ENCODE peak calls at places on chromosomes 13 and 19, in five cellular contexts. F, B, N, M and O are unnamed samples.

GRCh38 chr13:74103970-74104555 is 30.1 kb downstream of the KLF12 start:
- DNase-seq in M (no peak), F (no peak), N (no peak), B (no peak), O (no peak)

GRCh38 chr13:49681837-49682236 is 9.4 kb downstream of the EBPL start:
- DNase-seq in N (no peak), F (no peak), B (no peak), M (no peak), O (no peak)

GRCh38 chr13:44155422-44156293 is 218.0 kb upstream of the SERP2 start:
- DNase-seq in B (no peak), N (no peak), F (no peak), M (no peak), O (peak)

GRCh38 chr13:98173431-98173921 is 3.6 kb downstream of the RNF113B start:
- DNase-seq in F (peak), N (no peak), M (no peak), B (no peak), O (no peak)

GRCh38 chr19:44782729-44783128 is 5.0 kb downstream of the CBLC start:
- DNase-seq in B (no peak), N (no peak), M (no peak), F (peak), O (no peak)

GRCh38 chr13:79477968-79478367 is 3.0 kb upstream of the NDFIP2 start:
- DNase-seq in M (no peak), N (no peak), F (no peak), B (no peak), O (no peak)

GRCh38 chr13:89900104-89900760 is 1447.3 kb upstream of the MIR17HG start:
- DNase-seq in N (no peak), M (no peak), F (no peak), B (no peak), O (no peak)

GRCh38 chr13:93953856-93954255 is 525.6 kb downstream of the DCT start:
- DNase-seq in B (no peak), M (no peak), F (no peak), N (no peak), O (no peak)

GRCh38 chr13:27053235-27053884 is 118.3 kb downstream of the USP12 start:
- DNase-seq in B (no peak), M (no peak), F (no peak), N (no peak), O (no peak)

GRCh38 chr13:108855737-108856387 is 226.5 kb downstream of the MYO16 start:
- DNase-seq in M (no peak), N (no peak), F (no peak), B (no peak), O (no peak)

GRCh38 chr19:480016-480855 is 16.1 kb upstream of the MADCAM1 start:
- DNase-seq in F (peak), N (no peak), M (peak), B (peak), O (no peak)

GRCh38 chr19:18883530-18884304 is 12.2 kb downstream of the CERS1 start:
- DNase-seq in M (no peak), F (no peak), N (no peak), B (no peak), O (no peak)

GRCh38 chr13:25678398-25678797 is 306.6 kb downstream of the ATP8A2 start:
- DNase-seq in B (no peak), M (no peak), N (no peak), F (no peak), O (no peak)

GRCh38 chr13:109868583-109869311 is 82.4 kb upstream of the IRS2 start:
- DNase-seq in M (no peak), N (no peak), B (no peak), F (peak), O (no peak)

GRCh38 chr19:35715981-35716734 is 1.6 kb upstream of the KMT2B start:
- DNase-seq in B (no peak), N (no peak), M (peak), F (peak), O (peak)

GRCh38 chr19:43639507-43640423 is at the start of gene CADM4:
- DNase-seq in N (no peak), B (peak), F (no peak), M (peak), O (peak)

GRCh38 chr19:21256722-21257121 is 72.5 kb downstream of the ZNF708 start:
- DNase-seq in N (peak), F (peak), M (no peak), B (no peak), O (no peak)

GRCh38 chr19:42466521-42467436 is 24.0 kb upstream of the CXCL17 start:
- DNase-seq in F (no peak), B (no peak), N (peak), M (no peak), O (no peak)

GRCh38 chr13:95301135-95301946 is at the start of gene ABCC4:
- DNase-seq in N (peak), F (peak), B (peak), M (peak), O (no peak)

GRCh38 chr19:33168528-33168927 is 25.6 kb upstream of the LRP3 start:
- DNase-seq in F (no peak), N (no peak), B (no peak), M (no peak), O (no peak)

GRCh38 chr13:72458701-72459100 is 268.7 kb downstream of the MZT1 start:
- DNase-seq in N (no peak), F (no peak), M (no peak), B (no peak), O (no peak)

GRCh38 chr19:39246951-39247669 is 1.5 kb downstream of the IFNL4 start:
- DNase-seq in M (peak), F (no peak), B (no peak), N (no peak), O (no peak)

GRCh38 chr19:8304841-8305621 is 3.1 kb downstream of the CD320 start:
- DNase-seq in N (peak), M (no peak), B (no peak), F (no peak), O (no peak)

GRCh38 chr13:51666839-51667238 is 82.6 kb downstream of the WDFY2 start:
- DNase-seq in F (no peak), N (no peak), M (no peak), B (no peak), O (no peak)

GRCh38 chr13:44151474-44151873 is 222.2 kb upstream of the SERP2 start:
- DNase-seq in B (no peak), M (no peak), N (no peak), F (no peak), O (no peak)

GRCh38 chr13:107554355-107554905 is 660.9 kb downstream of the LIG4 start:
- DNase-seq in N (no peak), F (no peak), B (no peak), M (no peak), O (no peak)

GRCh38 chr13:94121686-94122085 is 357.8 kb downstream of the DCT start:
- DNase-seq in B (no peak), F (no peak), N (no peak), M (peak), O (no peak)

GRCh38 chr13:26961890-26962615 is 201.5 kb upstream of the GPR12 start:
- DNase-seq in B (no peak), F (no peak), M (no peak), N (no peak), O (no peak)

GRCh38 chr19:2732157-2732725 is 7.6 kb downstream of the SLC39A3 start:
- DNase-seq in B (no peak), F (no peak), M (no peak), N (no peak), O (no peak)

GRCh38 chr19:15779756-15780476 is 7.5 kb upstream of the OR10H5 start:
- DNase-seq in B (no peak), N (no peak), F (peak), M (peak), O (peak)

GRCh38 chr19:15254547-15254946 is 22.3 kb upstream of the EPHX3 start:
- DNase-seq in F (no peak), N (no peak), M (no peak), B (no peak), O (no peak)

GRCh38 chr19:7833225-7834156 is 3.5 kb downstream of the EVI5L start:
- DNase-seq in N (no peak), M (no peak), B (no peak), F (peak), O (peak)

GRCh38 chr19:16367269-16367683 is 42.6 kb downstream of the KLF2 start:
- DNase-seq in N (peak), F (no peak), M (no peak), B (peak), O (no peak)

GRCh38 chr19:47229674-47230121 is 1.3 kb downstream of the BBC3 start:
- DNase-seq in M (no peak), B (no peak), N (peak), F (peak), O (peak)

GRCh38 chr19:46731007-46731501 is 14.1 kb upstream of the PRKD2 start:
- DNase-seq in F (peak), N (no peak), B (no peak), M (no peak), O (no peak)

GRCh38 chr13:35557475-35557874 is 81.0 kb upstream of the MAB21L1 start:
- DNase-seq in N (no peak), B (no peak), M (no peak), F (no peak), O (no peak)

DNA sequence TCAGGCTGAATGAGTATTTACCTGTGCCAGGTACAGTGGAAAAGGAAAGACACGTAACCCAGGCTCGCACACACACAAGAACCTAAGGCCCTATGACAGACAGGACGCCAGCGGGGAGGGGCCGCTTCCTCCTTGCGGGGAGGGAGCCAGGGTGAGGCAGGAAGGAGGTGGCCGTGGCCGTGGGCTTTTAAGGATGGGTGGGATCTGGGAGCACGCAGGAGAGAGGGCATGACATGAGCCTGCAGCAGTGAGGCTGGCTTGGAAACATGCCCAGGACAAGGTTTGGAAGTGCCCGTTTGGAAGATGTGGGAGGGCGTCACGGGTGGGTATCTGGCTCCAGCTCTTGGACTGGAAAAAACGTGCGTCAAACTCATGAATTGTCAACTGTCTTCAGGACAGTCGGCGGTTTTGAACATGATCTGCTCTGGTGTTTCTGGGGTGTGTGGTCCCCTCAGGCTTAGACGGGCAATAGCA is 20.1 kb downstream of the SH3GL1 start:
- DNase-seq in B (peak), F (no peak), N (peak), M (no peak), O (no peak)
- H3K27ac ChIP-seq in B (peak), F (no peak), N (no peak), M (no peak), O (no peak)

GRCh38 chr19:5120833-5121232 is 151.9 kb downstream of the KDM4B start:
- DNase-seq in B (no peak), N (no peak), M (no peak), F (no peak), O (no peak)
- H3K27ac ChIP-seq in B (no peak), N (no peak), M (no peak), F (no peak), O (no peak)

GRCh38 chr19:41192574-41193419 is at the start of gene CYP2S1:
- DNase-seq in M (no peak), F (peak), N (no peak), B (no peak), O (no peak)
- H3K27ac ChIP-seq in M (no peak), F (peak), N (no peak), B (no peak), O (no peak)

DNA sequence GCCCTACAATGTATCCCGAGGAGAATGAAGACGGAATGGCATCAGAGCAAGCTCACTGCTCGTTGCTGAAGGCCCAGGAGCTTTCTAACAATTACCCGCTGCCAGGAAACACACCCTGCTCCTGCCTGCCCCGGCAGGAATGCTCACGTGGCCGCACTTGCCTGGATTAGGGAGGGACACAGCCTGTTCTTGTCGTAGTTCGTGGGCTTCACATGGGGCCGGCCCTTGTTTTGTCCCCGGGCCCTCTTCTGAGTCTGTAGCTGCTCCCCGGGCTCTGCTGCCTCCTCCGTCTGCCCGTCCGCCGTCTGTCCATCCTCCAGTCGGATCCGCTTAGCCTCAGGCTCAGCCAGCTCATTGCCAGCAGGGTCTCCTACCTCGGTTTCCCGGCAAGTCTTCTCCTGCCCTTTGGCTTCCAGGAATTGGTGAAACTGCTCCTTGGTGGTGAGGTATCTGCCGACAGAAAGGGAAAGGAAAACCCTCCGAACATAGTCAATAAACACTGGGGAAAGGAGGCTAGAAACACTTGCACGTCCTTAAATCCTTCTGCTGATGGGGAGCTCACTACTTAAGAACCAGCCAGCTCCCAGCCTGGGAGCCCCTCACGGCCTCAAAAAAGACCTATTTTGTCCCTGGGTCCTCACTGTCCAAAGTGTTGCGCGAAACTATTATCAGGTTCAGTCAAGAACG is 934 bp downstream of the DUS3L start:
- DNase-seq in B (no peak), M (no peak), N (no peak), F (no peak), O (no peak)
- H3K27ac ChIP-seq in B (no peak), M (peak), N (peak), F (peak), O (peak)

DNA sequence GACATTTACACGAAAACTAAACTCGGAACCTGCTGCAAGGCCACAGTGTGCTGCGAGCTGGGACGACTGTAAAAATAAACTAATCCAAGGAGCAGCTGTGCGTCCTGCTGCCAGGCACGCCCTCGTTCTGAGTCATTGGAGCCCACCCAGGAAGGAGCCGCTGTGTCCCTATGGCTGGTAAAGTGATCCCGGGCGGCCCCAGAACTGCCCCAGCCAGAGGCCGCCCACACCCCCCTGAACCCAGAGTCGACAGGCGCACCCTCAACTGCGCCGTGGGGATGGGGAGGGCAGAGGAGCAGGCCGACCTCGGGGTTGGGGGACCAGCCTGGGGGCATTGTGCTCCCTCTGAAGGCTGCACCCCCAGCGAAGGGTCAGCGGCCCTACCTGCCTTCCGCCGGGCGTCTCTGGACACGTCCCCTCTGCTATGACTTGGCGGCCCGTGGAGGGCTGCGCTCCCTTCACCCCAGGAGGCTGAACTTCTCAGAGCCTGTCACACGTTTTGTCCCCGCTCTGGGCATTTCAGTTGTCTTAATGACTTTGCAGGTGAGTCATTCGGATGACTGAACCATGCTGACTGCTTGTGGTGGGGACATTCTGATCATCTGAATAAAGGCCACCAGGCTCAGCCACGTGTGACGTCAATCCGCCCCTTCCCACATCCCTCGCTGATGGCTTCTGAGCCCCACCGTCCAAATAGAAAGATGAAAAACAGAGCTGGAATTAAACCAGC is 42.7 kb downstream of the ADPRHL1 start:
- DNase-seq in N (no peak), B (no peak), F (peak), M (no peak), O (no peak)
- H3K27ac ChIP-seq in N (no peak), B (no peak), F (peak), M (no peak), O (no peak)

GRCh38 chr13:30431269-30431950 is 9.1 kb downstream of the UBE2L5 start:
- DNase-seq in M (no peak), N (no peak), F (no peak), B (no peak), O (no peak)
- H3K27ac ChIP-seq in M (no peak), N (peak), F (peak), B (no peak), O (no peak)

GRCh38 chr13:45331123-45331619 is 9.8 kb downstream of the TPT1 start:
- DNase-seq in N (no peak), F (no peak), B (no peak), M (no peak), O (no peak)
- H3K27ac ChIP-seq in N (peak), F (peak), B (no peak), M (peak), O (no peak)

GRCh38 chr13:91426913-91427312 is 28.5 kb downstream of the GPC5 start:
- DNase-seq in B (no peak), F (no peak), M (no peak), N (peak), O (no peak)
- H3K27ac ChIP-seq in B (no peak), F (no peak), M (no peak), N (no peak), O (no peak)

GRCh38 chr19:51799311-51799997 is 4.5 kb downstream of the FPR3 start:
- DNase-seq in F (peak), M (no peak), N (no peak), B (no peak), O (no peak)
- H3K27ac ChIP-seq in F (no peak), M (no peak), N (no peak), B (no peak), O (no peak)

GRCh38 chr13:48580185-48580803 is 47.4 kb upstream of the RCBTB2 start:
- DNase-seq in F (peak), M (peak), B (peak), N (peak), O (peak)

GRCh38 chr13:48580886-48581285 is 48.0 kb upstream of the RCBTB2 start:
- DNase-seq in N (no peak), M (no peak), B (no peak), F (no peak), O (no peak)

GRCh38 chr13:48579167-48579918 is 46.5 kb upstream of the RCBTB2 start:
- DNase-seq in F (no peak), N (peak), M (no peak), B (no peak), O (no peak)

GRCh38 chr13:48576448-48576993 is 43.6 kb upstream of the RCBTB2 start:
- DNase-seq in F (no peak), B (no peak), M (no peak), N (no peak), O (no peak)

GRCh38 chr13:48578516-48579166 is 45.8 kb upstream of the RCBTB2 start:
- DNase-seq in N (peak), B (no peak), F (no peak), M (no peak), O (no peak)
- H3K27ac ChIP-seq in N (peak), B (no peak), F (no peak), M (no peak), O (no peak)